ENCODE peak calls at places on chromosome 22, in ten cellular contexts. Q is cardiac fibroblast; D is H4; L is kidney; M is lower leg skin; G is Caki2; Y is stimulated activated CD8-positive, alpha-beta memory T cell treated with anti-CD3 and anti-CD28 coated beads, Interleukin-4, amount 100 ng/mL, for 4 hours; E is psoas muscle; V is NCI-H345; C is fibroblast of mammary gland. K is an unnamed sample.

GRCh38 chr22:48882636-48883200 is 945.0 kb downstream of the BRD1 start:
- DNase-seq in Q (no peak), D (no peak), L (peak; percentile 43), M (no peak), G (no peak), Y (no peak), E (no peak), V (no peak), C (no peak), K (no peak)

GRCh38 chr22:19396934-19397728 is 34.4 kb downstream of the HIRA start:
- DNase-seq in Q (no peak), D (no peak), L (peak; percentile 8), M (no peak), G (no peak), Y (no peak), E (no peak), V (no peak), C (no peak), K (no peak)

GRCh38 chr22:44031111-44031963 is 7.2 kb downstream of the PARVB start:
- DNase-seq in Q (peak; percentile 56), D (no peak), L (no peak), M (no peak), G (no peak), Y (no peak), E (peak; percentile 42), V (no peak), C (no peak), K (no peak)

GRCh38 chr22:42801537-42802165 is 55.4 kb downstream of the ARFGAP3 start:
- DNase-seq in Q (no peak), D (no peak), L (no peak), M (peak; percentile 80), G (no peak), Y (no peak), E (no peak), V (no peak), C (no peak), K (no peak)

GRCh38 chr22:17103351-17103750 is 17.8 kb downstream of the TMEM121B start:
- DNase-seq in Q (no peak), D (no peak), L (no peak), M (no peak), G (no peak), Y (no peak), E (no peak), V (no peak), C (no peak), K (no peak)

GRCh38 chr22:46428171-46428570 is 92.7 kb downstream of the TRMU start:
- DNase-seq in Q (no peak), D (no peak), L (no peak), M (no peak), G (no peak), Y (no peak), E (no peak), V (no peak), C (no peak), K (no peak)

GRCh38 chr22:42468841-42469240 is 36.6 kb upstream of the NFAM1 start:
- DNase-seq in Q (no peak), D (no peak), L (peak; percentile 19), M (no peak), G (no peak), Y (no peak), E (no peak), V (no peak), C (peak; percentile 44), K (peak; percentile 20)

GRCh38 chr22:21909871-21910270 is 42.4 kb upstream of the MAPK1 start:
- DNase-seq in Q (no peak), D (no peak), L (no peak), M (no peak), G (no peak), Y (no peak), E (peak; percentile 1), V (no peak), C (no peak), K (no peak)

GRCh38 chr22:19971276-19972124 is 29.9 kb upstream of the TXNRD2 start:
- DNase-seq in Q (no peak), D (no peak), L (no peak), M (no peak), G (no peak), Y (no peak), E (no peak), V (no peak), C (no peak), K (no peak)

GRCh38 chr22:32623943-32624342 is 149.3 kb downstream of the FBXO7 start:
- DNase-seq in Q (peak; percentile 91), D (peak; percentile 85), L (peak; percentile 82), M (peak; percentile 94), G (no peak), Y (no peak), E (peak; percentile 80), V (no peak), C (peak; percentile 91), K (peak; percentile 91)

GRCh38 chr22:25492950-25493790 is 71.3 kb upstream of the GRK3 start:
- DNase-seq in Q (no peak), D (no peak), L (peak; percentile 68), M (no peak), G (no peak), Y (no peak), E (no peak), V (no peak), C (no peak), K (no peak)

GRCh38 chr22:41480397-41480735 is 11.4 kb downstream of the ACO2 start:
- DNase-seq in Q (peak; percentile 50), D (no peak), L (no peak), M (no peak), G (no peak), Y (no peak), E (no peak), V (no peak), C (peak; percentile 92), K (peak; percentile 77)

GRCh38 chr22:29065468-29066190 is 4.0 kb upstream of the C22orf31 start:
- DNase-seq in Q (no peak), D (no peak), L (no peak), M (no peak), G (no peak), Y (no peak), E (no peak), V (no peak), C (no peak), K (no peak)

GRCh38 chr22:21850660-21851059 is 16.8 kb downstream of the MAPK1 start:
- DNase-seq in Q (no peak), D (no peak), L (no peak), M (no peak), G (no peak), Y (no peak), E (no peak), V (no peak), C (no peak), K (no peak)

GRCh38 chr22:48070760-48071159 is 1308.3 kb downstream of the TBC1D22A start:
- DNase-seq in Q (no peak), D (no peak), L (no peak), M (no peak), G (no peak), Y (no peak), E (no peak), V (no peak), C (no peak), K (no peak)

GRCh38 chr22:28025333-28025732 is 106.3 kb upstream of the PITPNB start:
- DNase-seq in Q (no peak), D (no peak), L (no peak), M (peak; percentile 76), G (no peak), Y (no peak), E (no peak), V (no peak), C (no peak), K (no peak)

GRCh38 chr22:39234157-39234793 is 10.5 kb downstream of the PDGFB start:
- DNase-seq in Q (peak; percentile 84), D (no peak), L (peak; percentile 86), M (no peak), G (no peak), Y (no peak), E (peak; percentile 90), V (no peak), C (no peak), K (peak; percentile 72)

GRCh38 chr22:31987180-31987579 is 42.8 kb downstream of the YWHAH start:
- DNase-seq in Q (no peak), D (no peak), L (no peak), M (peak; percentile 40), G (no peak), Y (no peak), E (no peak), V (no peak), C (no peak), K (no peak)

GRCh38 chr22:23772315-23773246 is at the start of gene MMP11:
- DNase-seq in Q (peak; percentile 47), D (no peak), L (peak; percentile 91), M (no peak), G (no peak), Y (no peak), E (peak; percentile 77), V (peak; percentile 64), C (no peak), K (no peak)

GRCh38 chr22:24414984-24415945 is 12.1 kb upstream of the ADORA2A start:
- DNase-seq in Q (no peak), D (no peak), L (peak; percentile 69), M (peak; percentile 80), G (no peak), Y (no peak), E (no peak), V (no peak), C (no peak), K (no peak)

GRCh38 chr22:44729391-44730012 is 22.9 kb upstream of the ARHGAP8 start:
- DNase-seq in Q (peak; percentile 79), D (no peak), L (no peak), M (no peak), G (no peak), Y (no peak), E (peak; percentile 68), V (no peak), C (peak; percentile 66), K (peak; percentile 79)

GRCh38 chr22:49852898-49853894 is at the start of gene ZBED4:
- DNase-seq in Q (peak; percentile 98), D (peak; percentile 90), L (peak; percentile 99), M (peak; percentile 99), G (peak; percentile 99), Y (peak; percentile 94), E (peak; percentile 99), V (peak; percentile 95), C (peak; percentile 94), K (peak; percentile 96)

GRCh38 chr22:27378994-27379393 is 422.6 kb downstream of the MN1 start:
- DNase-seq in Q (no peak), D (no peak), L (no peak), M (no peak), G (no peak), Y (no peak), E (no peak), V (no peak), C (no peak), K (no peak)

GRCh38 chr22:27576815-27577564 is 224.6 kb downstream of the MN1 start:
- DNase-seq in Q (peak; percentile 96), D (no peak), L (no peak), M (no peak), G (no peak), Y (no peak), E (no peak), V (no peak), C (no peak), K (peak; percentile 93)

GRCh38 chr22:17773606-17774205 is 563 bp downstream of the BID start:
- DNase-seq in Q (no peak), D (no peak), L (no peak), M (no peak), G (peak; percentile 32), Y (peak; percentile 57), E (peak; percentile 71), V (peak; percentile 56), C (peak; percentile 20), K (peak; percentile 43)

GRCh38 chr22:37205046-37205445 is 7.2 kb downstream of the SSTR3 start:
- DNase-seq in Q (no peak), D (no peak), L (peak; percentile 48), M (no peak), G (no peak), Y (no peak), E (peak; percentile 18), V (no peak), C (no peak), K (no peak)

GRCh38 chr22:36008565-36008964 is 20.1 kb downstream of the RBFOX2 start:
- DNase-seq in Q (no peak), D (no peak), L (no peak), M (no peak), G (no peak), Y (no peak), E (no peak), V (no peak), C (no peak), K (no peak)

GRCh38 chr22:38971202-38971601 is 10.9 kb upstream of the APOBEC3B start:
- DNase-seq in Q (no peak), D (no peak), L (no peak), M (no peak), G (no peak), Y (no peak), E (peak; percentile 16), V (no peak), C (no peak), K (no peak)